ENCODE peak calls at places on chromosomes 3 and 15, in eight cellular contexts. M is keratinocyte, N is T-helper 1 cell, P is GM20000, Z is NCI-H1092, B is iPS-NIHi11, V is NCI-H1048, A is NCI-H748 treated with DMSO at 0.1 percent for 48 hours. R is an unnamed sample.

GRCh38 chr3:149466192-149466591 is 8.3 kb upstream of the TM4SF4 start:
- DNase-seq in P (no peak), N (no peak), B (peak), Z (no peak), A (no peak), V (no peak), M (no peak), R (no peak)

GRCh38 chr3:52777127-52777958 is at the start of gene ITIH1:
- DNase-seq in B (no peak), V (no peak), M (no peak), Z (no peak), P (no peak), A (no peak), N (no peak), R (no peak)

GRCh38 chr3:184717608-184717995 is 5.7 kb upstream of the MAGEF1 start:
- DNase-seq in B (no peak), P (no peak), M (no peak), A (no peak), N (no peak), Z (no peak), V (no peak), R (no peak)

GRCh38 chr15:41895491-41895890 is 1.6 kb upstream of the SPTBN5 start:
- DNase-seq in P (no peak), A (no peak), M (no peak), V (no peak), N (no peak), B (no peak), Z (no peak), R (no peak)

GRCh38 chr15:58770519-58770856 is 614 bp upstream of the MINDY2 start:
- DNase-seq in B (no peak), Z (peak), M (no peak), N (no peak), P (peak), V (no peak), A (no peak), R (no peak)

GRCh38 chr15:51162865-51163762 is 68.4 kb upstream of the TNFAIP8L3 start:
- DNase-seq in P (peak), V (peak), N (peak), Z (peak), B (peak), M (peak), A (peak), R (peak)

GRCh38 chr3:66693461-66693912 is 192.7 kb upstream of the LRIG1 start:
- DNase-seq in N (no peak), A (no peak), Z (no peak), V (peak), M (no peak), B (no peak), P (no peak), R (no peak)

GRCh38 chr3:151625057-151625456 is 108.7 kb upstream of the AADACL2 start:
- DNase-seq in N (no peak), M (no peak), Z (no peak), B (no peak), A (no peak), V (no peak), P (no peak), R (no peak)

GRCh38 chr3:93988764-93989163 is 8.8 kb downstream of the ARL13B start:
- DNase-seq in A (no peak), N (no peak), P (no peak), Z (no peak), V (no peak), B (no peak), M (no peak), R (no peak)

GRCh38 chr3:154334973-154335420 is 10.7 kb upstream of the DHX36 start:
- DNase-seq in N (no peak), A (peak), B (peak), Z (no peak), M (no peak), V (no peak), P (peak), R (no peak)

GRCh38 chr3:177754508-177754921 is 557.2 kb upstream of the TBL1XR1 start:
- DNase-seq in N (no peak), Z (no peak), B (peak), A (no peak), P (no peak), V (no peak), M (no peak), R (no peak)

GRCh38 chr3:106428565-106428994 is 559.8 kb upstream of the CBLB start:
- DNase-seq in B (peak), N (no peak), Z (no peak), M (peak), V (no peak), P (no peak), A (no peak), R (no peak)

GRCh38 chr15:91855684-91856553 is 2.4 kb downstream of the SLCO3A1 start:
- DNase-seq in V (peak), B (peak), N (no peak), A (peak), Z (peak), P (no peak), M (no peak), R (no peak)

GRCh38 chr15:26838742-26839460 is 28.0 kb upstream of the GABRA5 start:
- DNase-seq in M (no peak), Z (no peak), V (no peak), B (peak), P (no peak), N (no peak), A (no peak), R (no peak)

GRCh38 chr3:187401861-187402260 is 33.7 kb downstream of the RTP4 start:
- DNase-seq in N (no peak), P (no peak), A (no peak), Z (no peak), M (no peak), B (no peak), V (peak), R (no peak)

GRCh38 chr3:140906785-140907184 is 34.9 kb upstream of the SLC25A36 start:
- DNase-seq in Z (no peak), A (no peak), N (no peak), B (no peak), P (no peak), V (no peak), M (no peak), R (no peak)

GRCh38 chr3:194091141-194091540 is 44.8 kb upstream of the HES1 start:
- DNase-seq in V (no peak), P (no peak), B (no peak), Z (no peak), N (no peak), M (peak), A (no peak), R (no peak)

GRCh38 chr3:11389570-11390268 is 117.5 kb downstream of the ATG7 start:
- DNase-seq in B (no peak), Z (no peak), A (no peak), V (no peak), N (no peak), P (no peak), M (no peak), R (no peak)

GRCh38 chr3:126781889-126782491 is 78.0 kb downstream of the CHCHD6 start:
- DNase-seq in P (no peak), M (peak), B (no peak), Z (no peak), A (no peak), N (no peak), V (no peak), R (no peak)

GRCh38 chr3:120497318-120497717 is 46.5 kb upstream of the FSTL1 start:
- DNase-seq in Z (no peak), B (no peak), A (no peak), P (no peak), V (no peak), N (no peak), M (no peak), R (no peak)

GRCh38 chr3:50213383-50213782 is 8.3 kb downstream of the SLC38A3 start:
- DNase-seq in V (no peak), B (no peak), P (no peak), Z (no peak), N (no peak), M (no peak), A (no peak), R (no peak)

GRCh38 chr3:171407746-171408145 is 52.5 kb downstream of the TNIK start:
- DNase-seq in V (no peak), M (no peak), B (no peak), P (no peak), Z (no peak), A (no peak), N (no peak), R (no peak)

GRCh38 chr15:86505951-86506350 is 426.3 kb downstream of the AGBL1 start:
- DNase-seq in M (no peak), P (no peak), B (no peak), N (no peak), V (no peak), Z (no peak), A (no peak), R (no peak)

GRCh38 chr3:36362973-36363372 is 17.3 kb upstream of the STAC start:
- DNase-seq in P (no peak), B (peak), N (no peak), A (no peak), V (no peak), Z (no peak), M (peak), R (no peak)

GRCh38 chr3:126474498-126475410 is 937 bp downstream of the ZXDC start:
- DNase-seq in M (no peak), B (peak), N (no peak), V (no peak), P (peak), Z (no peak), A (no peak), R (no peak)

GRCh38 chr3:195385526-195385925 is 57.3 kb downstream of the ACAP2 start:
- DNase-seq in P (no peak), M (no peak), N (no peak), Z (no peak), A (no peak), B (peak), V (no peak), R (no peak)

GRCh38 chr3:139104062-139104461 is 59.4 kb upstream of the PRR23C start:
- DNase-seq in Z (no peak), B (no peak), P (no peak), N (no peak), M (no peak), A (no peak), V (no peak), R (no peak)

GRCh38 chr3:24365168-24365567 is 129.5 kb downstream of the THRB start:
- DNase-seq in B (peak), M (peak), N (no peak), A (no peak), P (no peak), V (no peak), Z (no peak), R (no peak)

GRCh38 chr3:35638640-35639250 is 580 bp upstream of the ARPP21 start:
- DNase-seq in B (no peak), N (no peak), V (no peak), P (no peak), Z (no peak), M (no peak), A (no peak), R (no peak)

GRCh38 chr3:190175490-190175889 is 54.8 kb upstream of the P3H2 start:
- DNase-seq in M (no peak), P (no peak), B (no peak), N (no peak), A (no peak), V (no peak), Z (no peak), R (no peak)

GRCh38 chr3:73733796-73734195 is 109.1 kb upstream of the PDZRN3 start:
- DNase-seq in Z (peak), V (no peak), P (no peak), B (no peak), N (no peak), M (no peak), A (peak), R (no peak)

GRCh38 chr15:84797212-84797611 is 19.9 kb upstream of the ALPK3 start:
- DNase-seq in B (no peak), V (no peak), A (no peak), N (no peak), P (no peak), Z (no peak), M (no peak), R (no peak)

R was measured in activated gamma-delta T cell treated with anti-CD3 and anti-CD28 coated beads, Interleukin-2, amount 50 U/mL, for 16 hours.